ENCODE peak calls at places on chromosomes 4 and X, in five cellular contexts. One of them, this sample, is unnamed. For H3K4me1, the result is how much of the 10 kb centered on the place peaks cover.

GRCh38 chr4:186770446-186771175 is 47.0 kb upstream of the FAT1 start:
- DNase-seq in sigmoid colon: no peak
- DNase-seq in suprapubic skin: no peak
- DNase-seq in stomach: no peak
- DNase-seq in A549: no peak
- DNase-seq in this sample: no peak

GRCh38 chr4:41878170-41878941 is 56.9 kb upstream of the TMEM33 start:
- DNase-seq in sigmoid colon: no peak
- DNase-seq in suprapubic skin: no peak
- DNase-seq in stomach: no peak
- DNase-seq in A549: no peak
- DNase-seq in this sample: no peak

GRCh38 chr4:96189761-96190160 is 349.9 kb downstream of the PDHA2 start:
- DNase-seq in sigmoid colon: no peak
- DNase-seq in suprapubic skin: no peak
- DNase-seq in stomach: no peak
- DNase-seq in A549: no peak
- DNase-seq in this sample: no peak

GRCh38 chr4:151165205-151166000 is 66.0 kb downstream of the RPS3A start:
- DNase-seq in sigmoid colon: no peak
- DNase-seq in suprapubic skin: no peak
- DNase-seq in stomach: no peak
- DNase-seq in A549: no peak
- DNase-seq in this sample: no peak

GRCh38 chrX:17078031-17078730 is 131.7 kb downstream of the REPS2 start:
- DNase-seq in sigmoid colon: no peak
- DNase-seq in suprapubic skin: no peak
- DNase-seq in stomach: no peak
- DNase-seq in A549: no peak
- DNase-seq in this sample: no peak

GRCh38 chr4:83370640-83370906 is 35.9 kb upstream of the HPSE start:
- DNase-seq in sigmoid colon: no peak
- DNase-seq in suprapubic skin: no peak
- DNase-seq in stomach: no peak
- DNase-seq in A549: no peak
- DNase-seq in this sample: no peak

GRCh38 chr4:118773082-118773792 is 62.7 kb downstream of the SEC24D start:
- DNase-seq in sigmoid colon: no peak
- DNase-seq in suprapubic skin: no peak
- DNase-seq in stomach: no peak
- DNase-seq in A549: no peak
- DNase-seq in this sample: no peak

GRCh38 chrX:25869761-25870160 is 268.4 kb upstream of the MAGEB18 start:
- DNase-seq in sigmoid colon: no peak
- DNase-seq in suprapubic skin: no peak
- DNase-seq in stomach: no peak
- DNase-seq in A549: no peak
- DNase-seq in this sample: no peak

GRCh38 chr4:78951862-78952472 is 12.7 kb upstream of the PAQR3 start:
- DNase-seq in sigmoid colon: no peak
- DNase-seq in suprapubic skin: no peak
- DNase-seq in stomach: no peak
- DNase-seq in A549: peak
- DNase-seq in this sample: no peak

GRCh38 chr4:91904556-91904955 is 399.2 kb upstream of the GRID2 start:
- DNase-seq in sigmoid colon: no peak
- DNase-seq in suprapubic skin: no peak
- DNase-seq in stomach: no peak
- DNase-seq in A549: no peak
- DNase-seq in this sample: no peak

GRCh38 chr4:17545374-17546140 is 30.6 kb downstream of the CLRN2 start:
- DNase-seq in sigmoid colon: no peak
- DNase-seq in suprapubic skin: no peak
- DNase-seq in stomach: no peak
- DNase-seq in A549: no peak
- DNase-seq in this sample: no peak

GRCh38 chr4:74112399-74113090 is 13.6 kb upstream of the CXCL2 start:
- DNase-seq in sigmoid colon: no peak
- DNase-seq in suprapubic skin: no peak
- DNase-seq in stomach: no peak
- DNase-seq in A549: no peak
- DNase-seq in this sample: no peak

GRCh38 chrX:71181558-71181909 is 36.9 kb downstream of the NLGN3 start:
- DNase-seq in sigmoid colon: no peak
- DNase-seq in suprapubic skin: no peak
- DNase-seq in stomach: no peak
- DNase-seq in A549: no peak
- DNase-seq in this sample: peak

GRCh38 chr4:139530833-139531427 is 25.1 kb downstream of the SETD7 start:
- DNase-seq in sigmoid colon: no peak
- DNase-seq in suprapubic skin: no peak
- DNase-seq in stomach: peak
- DNase-seq in A549: peak
- DNase-seq in this sample: peak

GRCh38 chr4:2135083-2135482 is 76.0 kb downstream of the NAT8L start:
- DNase-seq in sigmoid colon: no peak
- DNase-seq in suprapubic skin: no peak
- DNase-seq in stomach: no peak
- DNase-seq in A549: no peak
- DNase-seq in this sample: peak

GRCh38 chrX:150575415-150575814 is 7.0 kb downstream of the MTM1 start:
- DNase-seq in sigmoid colon: no peak
- DNase-seq in suprapubic skin: no peak
- DNase-seq in stomach: no peak
- DNase-seq in A549: no peak
- DNase-seq in this sample: peak

GRCh38 chr4:185282968-185283367 is 73.6 kb downstream of the SNX25 start:
- DNase-seq in sigmoid colon: no peak
- DNase-seq in suprapubic skin: no peak
- DNase-seq in stomach: no peak
- DNase-seq in A549: peak
- DNase-seq in this sample: no peak

GRCh38 chrX:46715997-46716396 is 42.9 kb downstream of the SLC9A7 start:
- DNase-seq in sigmoid colon: no peak
- DNase-seq in suprapubic skin: no peak
- DNase-seq in stomach: no peak
- DNase-seq in A549: no peak
- DNase-seq in this sample: no peak

GRCh38 chr4:151166662-151167061 is 67.2 kb downstream of the RPS3A start:
- DNase-seq in sigmoid colon: no peak
- DNase-seq in suprapubic skin: no peak
- DNase-seq in stomach: no peak
- DNase-seq in A549: no peak
- DNase-seq in this sample: no peak

GRCh38 chr4:185896832-185897475 is 85.0 kb upstream of the SORBS2 start:
- DNase-seq in sigmoid colon: no peak
- DNase-seq in suprapubic skin: no peak
- DNase-seq in stomach: no peak
- DNase-seq in A549: no peak
- DNase-seq in this sample: no peak

GRCh38 chrX:50211510-50211909 is 6.9 kb downstream of the CCNB3 start:
- DNase-seq in sigmoid colon: no peak
- DNase-seq in suprapubic skin: no peak
- DNase-seq in stomach: no peak
- DNase-seq in A549: no peak
- DNase-seq in this sample: no peak

GRCh38 chr4:56424697-56425514 is 10.5 kb downstream of the PPAT start:
- DNase-seq in sigmoid colon: no peak
- DNase-seq in suprapubic skin: no peak
- DNase-seq in stomach: peak
- DNase-seq in A549: peak
- DNase-seq in this sample: peak

GRCh38 chr4:56424176-56424575 is 11.2 kb downstream of the PPAT start:
- DNase-seq in sigmoid colon: no peak
- DNase-seq in suprapubic skin: no peak
- DNase-seq in stomach: no peak
- DNase-seq in A549: no peak
- DNase-seq in this sample: no peak

GRCh38 chr4:56430203-56430602 is 5.2 kb downstream of the PPAT start:
- DNase-seq in sigmoid colon: no peak
- DNase-seq in suprapubic skin: no peak
- DNase-seq in stomach: no peak
- DNase-seq in A549: no peak
- DNase-seq in this sample: no peak

GRCh38 chr4:56426273-56426672 is 9.1 kb downstream of the PPAT start:
- DNase-seq in sigmoid colon: no peak
- DNase-seq in suprapubic skin: no peak
- DNase-seq in stomach: no peak
- DNase-seq in A549: no peak
- DNase-seq in this sample: no peak

DNA sequence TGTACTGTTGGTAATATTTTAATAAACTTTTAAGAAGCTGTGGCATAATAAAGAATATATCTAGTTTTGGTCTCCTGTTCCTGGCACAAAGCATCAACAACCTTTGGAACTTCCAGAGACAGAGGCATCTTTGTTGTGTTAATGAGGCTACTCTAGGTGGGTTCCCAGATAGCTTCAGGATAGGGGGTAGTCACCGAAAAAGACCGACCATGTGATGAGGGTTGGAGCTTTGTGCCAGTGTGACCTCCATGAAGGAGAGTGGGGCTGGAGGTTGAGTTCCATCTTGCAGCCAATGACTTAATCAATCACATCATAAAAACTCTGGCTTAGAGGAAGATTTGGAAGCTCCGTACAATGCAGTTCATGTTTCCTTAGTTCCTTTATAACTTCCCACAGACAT is 9.9 kb downstream of the PPAT start:
- DNase-seq in sigmoid colon: no peak
- DNase-seq in suprapubic skin: no peak
- DNase-seq in stomach: no peak
- DNase-seq in A549: no peak
- DNase-seq in this sample: no peak
- H3K4me1 ChIP-seq in sigmoid colon: under half
- H3K4me1 ChIP-seq in suprapubic skin: under half
- H3K4me1 ChIP-seq in stomach: under half
- H3K4me1 ChIP-seq in A549: under half
- H3K4me1 ChIP-seq in this sample: under half

GRCh38 chr4:56315041-56315440 is 72.2 kb downstream of the AASDH start:
- DNase-seq in sigmoid colon: no peak
- DNase-seq in suprapubic skin: no peak
- DNase-seq in stomach: no peak
- DNase-seq in A549: no peak
- DNase-seq in this sample: no peak

GRCh38 chr4:56314207-56314915 is 72.9 kb downstream of the AASDH start:
- DNase-seq in sigmoid colon: no peak
- DNase-seq in suprapubic skin: no peak
- DNase-seq in stomach: no peak
- DNase-seq in A549: no peak
- DNase-seq in this sample: no peak

GRCh38 chr4:56316011-56316650 is 71.2 kb downstream of the AASDH start:
- DNase-seq in sigmoid colon: no peak
- DNase-seq in suprapubic skin: no peak
- DNase-seq in stomach: no peak
- DNase-seq in A549: no peak
- DNase-seq in this sample: no peak

GRCh38 chr4:56313132-56313531 is 74.2 kb downstream of the AASDH start:
- DNase-seq in sigmoid colon: no peak
- DNase-seq in suprapubic skin: no peak
- DNase-seq in stomach: no peak
- DNase-seq in A549: no peak
- DNase-seq in this sample: no peak

DNA sequence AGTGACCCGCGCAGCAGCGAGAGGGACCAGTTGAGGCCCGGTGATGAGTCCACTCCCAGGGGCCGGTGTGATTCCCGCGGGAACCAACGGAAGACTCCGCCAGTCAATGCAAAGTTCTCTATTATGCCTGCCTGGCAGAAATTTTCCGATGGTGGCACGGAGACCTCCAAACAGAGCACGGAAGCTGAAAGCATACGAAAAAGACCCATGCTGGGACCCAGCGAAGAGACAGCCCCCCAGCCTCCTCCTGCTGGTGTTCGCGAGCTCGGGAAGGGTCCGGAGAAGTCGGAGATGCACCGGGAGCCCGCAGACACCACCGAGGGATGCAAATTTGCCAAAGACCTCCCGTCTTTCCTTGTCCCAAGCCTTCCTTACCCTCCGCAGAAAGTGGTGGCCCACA is 71.7 kb downstream of the AASDH start:
- DNase-seq in sigmoid colon: no peak
- DNase-seq in suprapubic skin: no peak
- DNase-seq in stomach: no peak
- DNase-seq in A549: no peak
- DNase-seq in this sample: no peak
- H3K4me3 ChIP-seq in sigmoid colon: no peak
- H3K4me3 ChIP-seq in suprapubic skin: no peak
- H3K4me3 ChIP-seq in stomach: no peak
- H3K4me3 ChIP-seq in A549: no peak
- H3K4me3 ChIP-seq in this sample: no peak

DNA sequence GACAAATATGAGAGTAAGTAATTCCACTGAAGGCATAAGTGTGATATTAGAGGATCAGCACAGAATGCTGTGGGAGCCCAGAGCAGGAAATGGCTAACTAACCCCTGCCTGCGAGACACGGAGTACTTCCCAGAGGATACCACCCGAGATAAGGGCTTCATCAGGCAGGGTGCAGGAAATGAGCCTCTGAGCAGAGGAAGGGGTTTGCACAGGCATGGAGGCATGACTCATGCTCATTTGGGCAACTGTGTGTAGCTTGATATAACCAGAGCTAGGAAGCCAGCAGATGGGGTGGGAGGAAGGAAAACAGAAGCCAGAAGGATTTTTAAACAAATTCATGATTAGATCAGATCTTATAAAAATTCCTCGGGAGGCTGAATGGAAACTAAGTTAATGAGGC is 70.0 kb upstream of the TSPAN5 start:
- DNase-seq in sigmoid colon: no peak
- DNase-seq in suprapubic skin: no peak
- DNase-seq in stomach: no peak
- DNase-seq in A549: no peak
- DNase-seq in this sample: no peak
- TF ChIP-seq EP300 in sigmoid colon: no peak
- TF ChIP-seq EP300 in suprapubic skin: no peak
- TF ChIP-seq EP300 in stomach: no peak
- TF ChIP-seq EP300 in A549: no peak
- TF ChIP-seq EP300 in this sample: no peak

DNA sequence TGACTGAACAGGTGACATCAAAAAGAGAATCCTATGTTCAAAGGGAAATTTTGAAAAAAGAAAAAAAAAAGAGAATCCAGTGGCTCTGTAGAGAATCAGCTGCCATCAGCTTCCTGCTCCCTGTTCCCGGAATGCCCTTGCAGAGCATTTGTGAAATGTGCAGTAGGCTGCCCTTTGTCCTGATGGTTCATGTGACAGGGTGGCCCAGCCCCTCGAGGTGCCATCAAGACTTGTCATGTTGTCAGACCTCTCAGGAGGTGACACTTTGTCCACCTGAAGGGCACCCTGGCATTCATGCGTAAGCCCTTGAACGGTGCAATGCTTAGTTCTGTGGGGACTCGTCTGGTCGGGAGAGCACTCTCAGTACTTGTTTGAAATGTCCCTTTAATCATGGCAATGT is 71.4 kb downstream of the CLDN34 start:
- DNase-seq in sigmoid colon: no peak
- DNase-seq in suprapubic skin: no peak
- DNase-seq in stomach: no peak
- DNase-seq in A549: no peak
- DNase-seq in this sample: no peak
- H3K4me1 ChIP-seq in sigmoid colon: under half
- H3K4me1 ChIP-seq in suprapubic skin: under half
- H3K4me1 ChIP-seq in stomach: under half
- H3K4me1 ChIP-seq in A549: half or more
- H3K4me1 ChIP-seq in this sample: under half

GRCh38 chrX:39613508-39613921 is 484.2 kb downstream of the BCOR start:
- DNase-seq in sigmoid colon: no peak
- DNase-seq in suprapubic skin: no peak
- DNase-seq in stomach: no peak
- DNase-seq in A549: peak
- DNase-seq in this sample: peak
- H3K4me3 ChIP-seq in sigmoid colon: peak
- H3K4me3 ChIP-seq in suprapubic skin: peak
- H3K4me3 ChIP-seq in stomach: peak
- H3K4me3 ChIP-seq in A549: peak
- H3K4me3 ChIP-seq in this sample: no peak

This sample was measured in transverse colon.